ENCODE peak calls at places on chromosomes 3 and 15, in six cellular contexts. G, L, Q, U, K and X are unnamed samples.

GRCh38 chr15:101068961-101069734 is 150.0 kb downstream of the LRRK1 start:
- DNase-seq in Q (no peak), L (no peak), G (no peak), U (no peak), K (no peak), X (no peak)

GRCh38 chr3:4504340-4505261 is 11.5 kb downstream of the ITPR1 start:
- DNase-seq in K (no peak), L (no peak), U (no peak), Q (no peak), G (peak; percentile 22), X (no peak)

GRCh38 chr15:85615930-85616329 is 178.8 kb downstream of the KLHL25 start:
- DNase-seq in Q (no peak), G (no peak), K (no peak), L (no peak), U (no peak), X (no peak)

GRCh38 chr3:117818592-117818991 is 1109.0 kb downstream of the TUSC7 start:
- DNase-seq in K (no peak), U (no peak), G (no peak), L (no peak), Q (no peak), X (no peak)

GRCh38 chr3:42198709-42199108 is 67.3 kb downstream of the CCK start:
- DNase-seq in K (no peak), G (no peak), L (no peak), Q (no peak), U (no peak), X (no peak)

GRCh38 chr3:11459147-11459837 is 184.4 kb downstream of the VGLL4 start:
- DNase-seq in G (no peak), U (no peak), K (no peak), L (no peak), Q (no peak), X (no peak)

GRCh38 chr3:141441381-141442365 is 45.2 kb upstream of the RASA2 start:
- DNase-seq in L (peak; percentile 59), U (peak; percentile 33), G (peak; percentile 67), K (peak; percentile 51), Q (no peak), X (peak; percentile 83)

GRCh38 chr3:180180795-180181194 is 144.1 kb upstream of the PEX5L start:
- DNase-seq in K (no peak), L (no peak), Q (no peak), U (no peak), G (no peak), X (no peak)

GRCh38 chr3:42256135-42256819 is 9.7 kb downstream of the CCK start:
- DNase-seq in Q (no peak), K (no peak), L (no peak), G (no peak), U (no peak), X (no peak)

GRCh38 chr3:14324224-14324944 is 78.0 kb upstream of the SLC6A6 start:
- DNase-seq in Q (no peak), G (no peak), L (no peak), K (no peak), U (no peak), X (no peak)

GRCh38 chr3:134320749-134321148 is 53.5 kb downstream of the AMOTL2 start:
- DNase-seq in L (no peak), Q (no peak), U (no peak), K (no peak), G (no peak), X (no peak)

GRCh38 chr3:27565201-27565827 is 81.1 kb upstream of the SLC4A7 start:
- DNase-seq in G (no peak), U (no peak), K (no peak), L (no peak), Q (no peak), X (no peak)

GRCh38 chr15:78394981-78395619 is 42.9 kb upstream of the IREB2 start:
- DNase-seq in L (no peak), U (no peak), G (no peak), Q (no peak), K (peak; percentile 97), X (no peak)

GRCh38 chr15:75682181-75683135 is 30.2 kb downstream of the CSPG4 start:
- DNase-seq in Q (no peak), L (no peak), K (no peak), U (no peak), G (no peak), X (no peak)

GRCh38 chr15:72936237-72936636 is 116.0 kb upstream of the NEO1 start:
- DNase-seq in Q (no peak), L (no peak), G (no peak), K (no peak), U (no peak), X (no peak)

GRCh38 chr15:67100124-67100791 is 34.9 kb downstream of the SMAD3 start:
- DNase-seq in K (no peak), U (no peak), L (no peak), G (no peak), Q (no peak), X (no peak)

GRCh38 chr3:65497846-65498245 is 540.9 kb downstream of the MAGI1 start:
- DNase-seq in L (no peak), K (peak; percentile 34), Q (peak; percentile 21), G (no peak), U (no peak), X (no peak)